ENCODE peak calls at places on chromosomes 7 and 10, in six cellular contexts. H, N, P, M, R and O are unnamed samples. For H3K27me3, the result is how much of the 10 kb centered on the place peaks cover.

GRCh38 chr7:332646-333398 is 42.9 kb downstream of the FOXL3 start:
- DNase-seq in P (peak), N (peak), R (peak), H (peak), M (peak), O (peak)

GRCh38 chr10:58456180-58456579 is 56.5 kb upstream of the BICC1 start:
- DNase-seq in N (no peak), M (no peak), R (no peak), H (no peak), P (no peak), O (no peak)

GRCh38 chr10:14530465-14530864 is 199.7 kb upstream of the FRMD4A start:
- DNase-seq in M (no peak), R (no peak), H (no peak), P (no peak), N (no peak), O (no peak)

GRCh38 chr7:144641389-144642044 is 194.3 kb downstream of the TPK1 start:
- DNase-seq in M (no peak), H (no peak), R (no peak), P (no peak), N (no peak), O (no peak)

GRCh38 chr7:106534271-106534846 is 126.6 kb downstream of the CCDC71L start:
- DNase-seq in R (no peak), H (no peak), N (no peak), M (no peak), P (no peak), O (no peak)

GRCh38 chr10:20105236-20105635 is 289.0 kb downstream of the PLXDC2 start:
- DNase-seq in H (no peak), R (no peak), P (no peak), N (no peak), M (no peak), O (no peak)

GRCh38 chr10:33331020-33331557 is 3.4 kb downstream of the NRP1 start:
- DNase-seq in M (no peak), R (no peak), H (no peak), P (no peak), N (no peak), O (no peak)

GRCh38 chr7:49294611-49295010 is 370.3 kb downstream of the CDC14C start:
- DNase-seq in P (no peak), R (no peak), M (no peak), H (no peak), N (no peak), O (no peak)

GRCh38 chr10:27344568-27345454 is 104.2 kb upstream of the ACBD5 start:
- DNase-seq in P (no peak), H (no peak), N (no peak), R (no peak), M (no peak), O (peak)

GRCh38 chr10:121754667-121755066 is 156.4 kb upstream of the FGFR2 start:
- DNase-seq in R (no peak), P (no peak), N (no peak), H (no peak), M (no peak), O (no peak)

GRCh38 chr10:124539935-124540641 is 78.5 kb downstream of the LHPP start:
- DNase-seq in P (peak), M (peak), N (no peak), H (peak), R (peak), O (peak)

GRCh38 chr7:2220506-2220905 is 12.2 kb downstream of the MAD1L1 start:
- DNase-seq in P (no peak), R (no peak), H (no peak), M (no peak), N (no peak), O (no peak)

GRCh38 chr10:48215148-48215982 is 59.1 kb downstream of the FRMPD2 start:
- DNase-seq in R (no peak), N (no peak), H (no peak), P (peak), M (no peak), O (no peak)

GRCh38 chr10:19815036-19815435 is 1.2 kb upstream of the PLXDC2 start:
- DNase-seq in R (no peak), H (no peak), N (no peak), P (no peak), M (no peak), O (no peak)

GRCh38 chr10:78541528-78542470 is 508.1 kb downstream of the RPS24 start:
- DNase-seq in H (no peak), P (peak), R (no peak), M (peak), N (no peak), O (no peak)

GRCh38 chr7:815284-816216 is 16.7 kb upstream of the SUN1 start:
- DNase-seq in P (peak), M (peak), N (no peak), R (no peak), H (no peak), O (peak)

GRCh38 chr10:19250542-19250941 is 201.9 kb downstream of the MALRD1 start:
- DNase-seq in P (no peak), M (no peak), N (no peak), R (no peak), H (no peak), O (no peak)

GRCh38 chr7:129779602-129780256 is 168.2 kb downstream of the NRF1 start:
- DNase-seq in P (no peak), M (no peak), R (no peak), N (no peak), H (no peak), O (peak)

GRCh38 chr10:125023862-125024495 is 82.1 kb downstream of the ZRANB1 start:
- DNase-seq in P (peak), R (peak), H (peak), N (no peak), M (peak), O (no peak)

GRCh38 chr10:80253266-80253962 is 36.0 kb downstream of the MAT1A start:
- DNase-seq in N (no peak), M (no peak), R (no peak), H (no peak), P (no peak), O (no peak)

GRCh38 chr7:74365320-74366022 is 76.3 kb downstream of the CLIP2 start:
- DNase-seq in P (peak), M (peak), N (peak), R (peak), H (peak), O (peak)

GRCh38 chr7:114787556-114787955 is 134.3 kb upstream of the MDFIC start:
- DNase-seq in N (no peak), M (no peak), H (no peak), P (no peak), R (no peak), O (no peak)

GRCh38 chr10:35000936-35001335 is 89.2 kb downstream of the CUL2 start:
- DNase-seq in R (no peak), H (no peak), M (no peak), N (no peak), P (no peak), O (no peak)

GRCh38 chr7:133434246-133434865 is 181.5 kb downstream of the EXOC4 start:
- DNase-seq in M (no peak), N (no peak), P (no peak), H (no peak), R (no peak), O (no peak)

GRCh38 chr7:123154231-123154860 is 45.4 kb downstream of the SLC13A1 start:
- DNase-seq in N (peak), M (peak), R (peak), P (peak), H (peak), O (peak)

DNA sequence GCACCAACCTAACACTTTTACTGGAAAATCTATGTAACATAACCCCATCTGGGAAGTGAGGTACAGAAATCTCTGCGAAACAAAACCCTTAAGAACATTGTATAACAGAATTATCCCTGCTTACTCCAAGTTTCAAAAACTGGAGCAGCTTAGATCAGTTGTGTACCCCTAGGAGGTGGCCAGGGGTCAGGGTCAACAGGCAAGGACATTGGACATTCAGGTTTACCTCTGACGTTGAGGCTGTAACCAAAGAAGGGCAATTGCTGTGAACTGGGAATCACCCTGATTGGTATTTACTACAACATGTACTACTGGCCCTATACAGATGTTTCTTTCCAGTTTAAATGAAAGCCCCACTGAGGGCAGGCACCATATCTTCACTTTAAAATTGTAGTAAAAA is 13.1 kb downstream of the SFXN3 start:
- DNase-seq in R (no peak), P (no peak), N (no peak), H (no peak), M (no peak), O (no peak)
- H3K27me3 ChIP-seq in R (under half), P (under half), N (under half), H (under half), M (under half), O (under half)

GRCh38 chr7:151847681-151848081 is 29.2 kb downstream of the PRKAG2 start:
- DNase-seq in R (peak), H (no peak), P (no peak), M (no peak), N (no peak), O (no peak)
- H3K27me3 ChIP-seq in R (under half), H (under half), P (under half), M (under half), N (under half), O (under half)

GRCh38 chr10:104639595-104640338 is 1.3 kb upstream of the SORCS3 start:
- DNase-seq in N (no peak), P (no peak), H (no peak), M (no peak), R (no peak), O (no peak)

GRCh38 chr10:104642001-104642270 is 846 bp downstream of the SORCS3 start:
- DNase-seq in N (no peak), H (no peak), R (no peak), P (no peak), M (no peak), O (no peak)

GRCh38 chr10:104641150-104642000 is at the start of gene SORCS3:
- DNase-seq in H (no peak), M (no peak), P (no peak), N (peak), R (no peak), O (no peak)

GRCh38 chr10:104638861-104639594 is 2.1 kb upstream of the SORCS3 start:
- DNase-seq in R (no peak), P (no peak), H (no peak), N (no peak), M (no peak), O (no peak)

GRCh38 chr10:104640339-104641149 is 546 bp upstream of the SORCS3 start:
- DNase-seq in H (no peak), N (no peak), M (no peak), P (no peak), R (no peak), O (peak)
- H3K27me3 ChIP-seq in H (under half), N (under half), M (under half), P (under half), R (half or more), O (under half)

GRCh38 chr7:93185303-93186027 is 37.3 kb upstream of the SAMD9L start:
- DNase-seq in H (no peak), M (no peak), N (no peak), R (no peak), P (no peak), O (no peak)
- H3K27me3 ChIP-seq in H (under half), M (under half), N (under half), R (under half), P (under half), O (under half)

DNA sequence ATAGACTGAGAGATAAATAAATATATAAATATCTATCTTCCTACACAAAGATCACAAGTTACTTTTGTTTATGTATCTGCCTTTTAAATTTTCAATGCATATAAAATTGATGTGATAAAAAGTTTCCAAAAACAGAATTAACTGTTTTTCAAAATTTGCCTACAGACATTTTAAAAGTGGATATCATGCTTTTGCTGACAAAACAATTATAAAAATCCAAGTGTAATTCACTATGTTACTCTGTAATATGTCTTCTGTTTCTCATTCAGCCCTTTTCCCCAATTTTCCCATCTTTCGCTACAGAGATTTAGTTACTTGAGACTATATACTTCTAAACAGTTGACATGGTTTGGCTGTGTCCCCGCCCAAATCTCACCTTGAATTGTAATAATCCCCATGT is 37.7 kb downstream of the SLC25A13 start:
- DNase-seq in P (no peak), N (no peak), M (no peak), R (no peak), H (no peak), O (no peak)
- H3K27me3 ChIP-seq in P (under half), N (under half), M (under half), R (under half), H (under half), O (under half)

GRCh38 chr7:34662058-34662457 is 4.0 kb downstream of the NPSR1 start:
- DNase-seq in M (no peak), N (no peak), P (no peak), H (no peak), R (no peak), O (no peak)
- H3K27me3 ChIP-seq in M (under half), N (under half), P (under half), H (under half), R (under half), O (under half)

DNA sequence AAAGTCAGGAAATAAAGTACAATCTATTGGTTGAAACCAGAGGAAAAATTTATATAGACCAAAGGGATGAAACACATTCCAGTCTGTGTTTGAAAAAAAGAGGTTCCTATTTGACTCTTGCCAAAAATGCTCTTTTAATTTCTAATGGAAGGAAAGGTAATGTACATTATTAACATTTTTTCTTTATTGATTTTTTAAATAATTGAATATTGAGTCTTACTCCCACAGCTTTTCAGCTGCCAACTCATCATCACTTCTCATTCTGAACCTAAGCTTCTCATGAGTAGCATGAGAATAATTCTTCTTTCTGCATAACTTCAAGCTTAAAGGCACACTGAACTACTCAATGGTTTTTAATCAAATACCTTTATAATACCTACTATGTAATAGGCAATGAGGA is 49.8 kb upstream of the FHIP2A start:
- DNase-seq in R (no peak), M (no peak), H (no peak), N (no peak), P (no peak), O (no peak)
- H3K27me3 ChIP-seq in R (under half), M (under half), H (under half), N (under half), P (under half), O (under half)

DNA sequence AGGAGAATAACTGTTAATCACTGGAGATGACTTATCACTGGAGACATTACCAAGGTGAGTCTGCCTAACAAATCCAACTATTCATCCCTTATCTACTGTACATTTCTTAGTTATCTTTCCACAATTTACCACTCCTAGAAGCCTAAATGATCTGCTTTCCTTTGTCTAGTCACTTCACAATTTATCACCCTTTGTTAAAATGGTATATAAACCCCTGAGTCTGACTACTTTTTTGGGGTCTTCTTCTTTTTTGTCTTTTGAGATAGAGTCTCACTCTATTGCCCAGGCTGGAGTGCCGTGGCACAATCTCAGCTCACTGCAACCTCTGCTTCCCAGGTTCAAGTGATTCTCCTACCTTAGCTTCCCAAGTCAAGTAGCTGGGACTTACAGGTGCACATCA is 66.0 kb upstream of the SEPHS1 start:
- DNase-seq in H (no peak), N (no peak), R (no peak), P (no peak), M (no peak), O (no peak)
- H3K27me3 ChIP-seq in H (under half), N (under half), R (under half), P (under half), M (under half), O (under half)

GRCh38 chr10:101072923-101073322 is 11.1 kb downstream of the KAZALD1 start:
- DNase-seq in R (no peak), H (no peak), N (no peak), M (no peak), P (no peak), O (no peak)
- H3K27me3 ChIP-seq in R (half or more), H (under half), N (under half), M (under half), P (under half), O (under half)

GRCh38 chr7:91263359-91264082 is 712 bp upstream of the FZD1 start:
- DNase-seq in M (peak), H (peak), N (no peak), P (peak), R (peak), O (peak)
- H3K27me3 ChIP-seq in M (under half), H (under half), N (under half), P (under half), R (under half), O (under half)